ENCODE peak calls at places on chromosomes 6 and 20, in ten cellular contexts. H, B, D, W, N, E, L, V, O and Q are unnamed samples.

GRCh38 chr6:56959938-56960337 is 5.0 kb downstream of the BEND6 start:
- DNase-seq in H (no peak), B (no peak), D (peak), W (peak), N (no peak), E (no peak), L (no peak), V (peak), O (no peak), Q (no peak)

GRCh38 chr6:52046456-52046855 is 41.0 kb downstream of the PKHD1 start:
- DNase-seq in H (no peak), B (no peak), D (no peak), W (no peak), N (no peak), E (no peak), L (no peak), V (no peak), O (no peak), Q (no peak)

GRCh38 chr6:44527191-44527960 is 139.9 kb downstream of the CDC5L start:
- DNase-seq in H (no peak), B (no peak), D (no peak), W (no peak), N (no peak), E (no peak), L (no peak), V (no peak), O (no peak), Q (no peak)

GRCh38 chr20:2507464-2507863 is 1.3 kb downstream of the ZNF343 start:
- DNase-seq in H (no peak), B (no peak), D (no peak), W (no peak), N (no peak), E (no peak), L (no peak), V (peak), O (no peak), Q (no peak)

GRCh38 chr6:151325075-151326050 is 66.0 kb downstream of the ZBTB2 start:
- DNase-seq in H (peak), B (peak), D (peak), W (no peak), N (peak), E (peak), L (peak), V (peak), O (peak), Q (no peak)

GRCh38 chr6:98928688-98929087 is 19.1 kb downstream of the FBXL4 start:
- DNase-seq in H (no peak), B (no peak), D (no peak), W (no peak), N (no peak), E (no peak), L (no peak), V (no peak), O (no peak), Q (no peak)

GRCh38 chr6:169171010-169171409 is 82.6 kb downstream of the THBS2 start:
- DNase-seq in H (no peak), B (no peak), D (no peak), W (no peak), N (no peak), E (no peak), L (no peak), V (no peak), O (no peak), Q (no peak)

GRCh38 chr20:48523191-48523757 is 304.5 kb downstream of the PREX1 start:
- DNase-seq in H (peak), B (peak), D (peak), W (peak), N (peak), E (peak), L (no peak), V (peak), O (no peak), Q (peak)

GRCh38 chr6:41187924-41188886 is 12.7 kb downstream of the TREML2 start:
- DNase-seq in H (no peak), B (no peak), D (no peak), W (no peak), N (no peak), E (no peak), L (no peak), V (no peak), O (no peak), Q (no peak)

GRCh38 chr20:57291003-57291402 is 24.6 kb upstream of the BMP7 start:
- DNase-seq in H (peak), B (peak), D (no peak), W (no peak), N (no peak), E (no peak), L (no peak), V (no peak), O (peak), Q (no peak)
- TF ChIP-seq CTCF in H (peak), B (peak), D (no peak), W (no peak), N (no peak), E (peak), L (no peak), V (no peak), O (no peak), Q (no peak)

GRCh38 chr20:42027746-42028268 is 409.6 kb upstream of the CHD6 start:
- DNase-seq in H (no peak), B (no peak), D (no peak), W (no peak), N (no peak), E (no peak), L (no peak), V (no peak), O (no peak), Q (no peak)
- TF ChIP-seq CTCF in H (no peak), B (no peak), D (no peak), W (peak), N (no peak), E (peak), L (no peak), V (no peak), O (no peak), Q (no peak)

GRCh38 chr6:803191-803977 is 110.4 kb upstream of the EXOC2 start:
- DNase-seq in H (no peak), B (no peak), D (no peak), W (no peak), N (no peak), E (no peak), L (no peak), V (no peak), O (no peak), Q (no peak)
- TF ChIP-seq CTCF in H (no peak), B (no peak), D (no peak), W (no peak), N (no peak), E (no peak), L (no peak), V (no peak), O (no peak), Q (no peak)

GRCh38 chr6:90221403-90221802 is 75.2 kb downstream of the BACH2 start:
- DNase-seq in H (no peak), B (no peak), D (peak), W (no peak), N (no peak), E (no peak), L (no peak), V (no peak), O (no peak), Q (no peak)
- TF ChIP-seq CTCF in H (no peak), B (no peak), D (no peak), W (no peak), N (no peak), E (no peak), L (no peak), V (no peak), O (no peak), Q (no peak)

GRCh38 chr6:30686908-30687658 is 638 bp upstream of the PPP1R18 start:
- DNase-seq in H (peak), B (peak), D (peak), W (peak), N (peak), E (peak), L (peak), V (peak), O (peak), Q (peak)

GRCh38 chr6:30689022-30689865 is 1.5 kb downstream of the NRM start:
- DNase-seq in H (no peak), B (no peak), D (no peak), W (no peak), N (no peak), E (no peak), L (peak), V (no peak), O (peak), Q (no peak)

GRCh38 chr6:30685977-30686907 is at the start of gene PPP1R18:
- DNase-seq in H (peak), B (peak), D (peak), W (no peak), N (no peak), E (no peak), L (peak), V (peak), O (peak), Q (peak)

GRCh38 chr6:30688569-30688968 is 2.1 kb upstream of the PPP1R18 start:
- DNase-seq in H (no peak), B (no peak), D (no peak), W (no peak), N (no peak), E (no peak), L (peak), V (no peak), O (peak), Q (no peak)

GRCh38 chr6:30687659-30688431 is 1.4 kb upstream of the PPP1R18 start:
- DNase-seq in H (peak), B (peak), D (peak), W (no peak), N (no peak), E (no peak), L (peak), V (peak), O (peak), Q (no peak)
- TF ChIP-seq CTCF in H (no peak), B (no peak), D (peak), W (no peak), N (peak), E (peak), L (no peak), V (peak), O (no peak), Q (no peak)

GRCh38 chr6:136337606-136338005 is 48.0 kb upstream of the BCLAF1 start:
- DNase-seq in H (no peak), B (no peak), D (no peak), W (no peak), N (no peak), E (no peak), L (no peak), V (no peak), O (no peak), Q (no peak)

GRCh38 chr6:136335736-136336362 is 46.2 kb upstream of the BCLAF1 start:
- DNase-seq in H (no peak), B (no peak), D (no peak), W (no peak), N (no peak), E (no peak), L (no peak), V (peak), O (no peak), Q (no peak)

GRCh38 chr6:136333824-136334464 is 44.3 kb upstream of the BCLAF1 start:
- DNase-seq in H (no peak), B (no peak), D (no peak), W (no peak), N (no peak), E (no peak), L (no peak), V (no peak), O (no peak), Q (no peak)

GRCh38 chr6:136334465-136334846 is 44.8 kb upstream of the BCLAF1 start:
- DNase-seq in H (no peak), B (no peak), D (no peak), W (no peak), N (no peak), E (no peak), L (no peak), V (no peak), O (no peak), Q (no peak)

DNA sequence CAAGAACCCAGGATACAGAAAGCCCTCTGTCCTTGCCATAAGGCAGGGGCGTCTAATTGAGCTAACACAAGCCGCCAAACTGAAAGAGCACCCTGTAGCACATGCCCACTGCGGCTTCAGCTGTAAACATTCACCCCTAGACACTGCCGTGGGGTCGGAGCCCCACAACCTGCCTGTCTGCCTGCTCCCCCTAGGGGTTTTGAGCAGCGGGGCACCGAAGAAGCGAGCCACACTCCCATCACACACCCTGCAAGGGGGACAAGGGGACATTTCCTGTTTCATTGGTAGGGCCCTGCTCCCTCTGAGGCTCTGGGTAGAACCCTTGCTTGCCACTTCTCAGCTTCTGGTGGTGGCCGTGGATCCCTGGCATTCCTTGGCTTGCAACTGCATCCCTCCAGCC is 45.2 kb upstream of the BCLAF1 start:
- DNase-seq in H (peak), B (no peak), D (no peak), W (no peak), N (no peak), E (no peak), L (no peak), V (no peak), O (no peak), Q (no peak)
- TF ChIP-seq CTCF in H (no peak), B (no peak), D (no peak), W (peak), N (no peak), E (peak), L (no peak), V (no peak), O (no peak), Q (no peak)

GRCh38 chr6:2938004-2938631 is 33.2 kb downstream of the SERPINB6 start:
- DNase-seq in H (no peak), B (no peak), D (no peak), W (no peak), N (no peak), E (no peak), L (no peak), V (no peak), O (no peak), Q (no peak)

GRCh38 chr6:2937627-2938003 is 33.8 kb downstream of the SERPINB6 start:
- DNase-seq in H (no peak), B (no peak), D (no peak), W (no peak), N (no peak), E (no peak), L (no peak), V (no peak), O (no peak), Q (no peak)

GRCh38 chr6:2940010-2940850 is 31.1 kb downstream of the SERPINB6 start:
- DNase-seq in H (no peak), B (no peak), D (no peak), W (no peak), N (no peak), E (peak), L (no peak), V (no peak), O (no peak), Q (peak)

GRCh38 chr6:2939315-2940009 is 31.9 kb downstream of the SERPINB6 start:
- DNase-seq in H (no peak), B (no peak), D (no peak), W (no peak), N (no peak), E (no peak), L (no peak), V (no peak), O (no peak), Q (no peak)

GRCh38 chr6:2938632-2939083 is 32.7 kb downstream of the SERPINB6 start:
- DNase-seq in H (no peak), B (peak), D (no peak), W (no peak), N (no peak), E (peak), L (no peak), V (no peak), O (no peak), Q (no peak)
- TF ChIP-seq CTCF in H (peak), B (peak), D (no peak), W (no peak), N (no peak), E (peak), L (no peak), V (no peak), O (no peak), Q (no peak)

GRCh38 chr6:16184129-16184528 is 54.3 kb upstream of the GMPR start:
- DNase-seq in H (peak), B (peak), D (peak), W (no peak), N (no peak), E (peak), L (no peak), V (peak), O (no peak), Q (peak)
- TF ChIP-seq CTCF in H (no peak), B (no peak), D (peak), W (peak), N (no peak), E (peak), L (no peak), V (peak), O (no peak), Q (no peak)

GRCh38 chr6:63882208-63882607 is 246.6 kb downstream of the PHF3 start:
- DNase-seq in H (peak), B (no peak), D (peak), W (peak), N (no peak), E (peak), L (no peak), V (no peak), O (no peak), Q (no peak)
- TF ChIP-seq CTCF in H (no peak), B (peak), D (peak), W (peak), N (no peak), E (no peak), L (no peak), V (no peak), O (no peak), Q (no peak)

DNA sequence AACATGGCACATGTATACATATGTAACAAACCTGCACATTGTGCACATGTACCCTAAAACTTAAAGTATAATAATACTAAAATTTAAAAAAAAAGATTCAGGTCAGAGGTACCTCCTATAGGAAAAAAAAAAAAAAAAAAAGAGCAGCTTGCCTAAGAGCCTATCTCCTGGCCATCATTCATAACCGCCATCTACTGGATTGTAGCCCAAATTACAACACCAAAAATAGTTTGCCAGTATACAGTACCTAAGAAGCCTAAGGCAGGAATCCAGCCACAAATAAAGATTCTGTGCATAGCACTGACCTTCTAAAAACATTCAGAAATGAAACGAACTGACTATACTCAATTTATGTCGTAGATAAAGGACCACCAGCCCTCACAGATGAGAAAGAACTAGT is 438.4 kb upstream of the ADGRB3 start:
- DNase-seq in H (no peak), B (no peak), D (peak), W (no peak), N (no peak), E (peak), L (no peak), V (no peak), O (no peak), Q (no peak)
- TF ChIP-seq CTCF in H (no peak), B (no peak), D (peak), W (peak), N (no peak), E (no peak), L (no peak), V (no peak), O (no peak), Q (no peak)